ENCODE peak calls at places on chromosomes 13 and 19, in four cellular contexts. J is stimulated activated CD8-positive, alpha-beta memory T cell treated with anti-CD3 and anti-CD28 coated beads, Interleukin-2, amount 100 ng/mL, for 48 hours; Z is lung microvascular endothelial cell; P is CD4-positive, alpha-beta T cell. M is an unnamed sample.

GRCh38 chr13:100798739-100799361 is 124.3 kb upstream of the TMTC4 start:
- DNase-seq in J (no peak), P (no peak), Z (no peak), M (no peak)

GRCh38 chr19:49554701-49555181 is 25.6 kb downstream of the NOSIP start:
- DNase-seq in Z (peak), J (peak), P (peak), M (no peak)

GRCh38 chr13:35057858-35058257 is 115.8 kb downstream of the NBEA start:
- DNase-seq in Z (no peak), J (no peak), P (no peak), M (no peak)

GRCh38 chr19:15393963-15394362 is 14.4 kb upstream of the AKAP8 start:
- DNase-seq in P (no peak), J (no peak), Z (no peak), M (no peak)

GRCh38 chr13:94557836-94558235 is 38.1 kb downstream of the TGDS start:
- DNase-seq in Z (no peak), J (no peak), P (no peak), M (no peak)

GRCh38 chr19:49850221-49850486 is 805 bp upstream of the PTOV1 start:
- DNase-seq in Z (no peak), P (no peak), J (no peak), M (no peak)

GRCh38 chr19:4602915-4603314 is 36.4 kb upstream of the TNFAIP8L1 start:
- DNase-seq in P (no peak), J (no peak), Z (no peak), M (no peak)

GRCh38 chr19:17766543-17767131 is 15.4 kb downstream of the FCHO1 start:
- DNase-seq in Z (peak), P (peak), J (no peak), M (peak)

GRCh38 chr13:65965496-65965895 is 1264.6 kb downstream of the PCDH9 start:
- DNase-seq in Z (no peak), P (no peak), J (no peak), M (no peak)

GRCh38 chr19:32322541-32322940 is 22.9 kb upstream of the ZNF507 start:
- DNase-seq in J (no peak), P (no peak), Z (no peak), M (no peak)

GRCh38 chr13:27367570-27367969 is 56.8 kb upstream of the GTF3A start:
- DNase-seq in P (no peak), Z (no peak), J (no peak), M (no peak)

GRCh38 chr19:33638167-33639033 is 16.6 kb downstream of the CHST8 start:
- DNase-seq in J (no peak), P (no peak), Z (no peak), M (no peak)

GRCh38 chr19:42132030-42132628 is at the start of gene POU2F2:
- DNase-seq in P (peak), Z (peak), J (peak), M (no peak)

GRCh38 chr13:29543230-29544215 is 52.0 kb downstream of the SLC7A1 start:
- DNase-seq in P (no peak), Z (no peak), J (peak), M (peak)

M was measured in hepatic stellate cell.